ENCODE peak calls at places on chromosome X, in six cellular contexts. M is HCT116, Y is adipocyte, P is GM23248, W is fibroblast of lung, L is neural progenitor cell. N is an unnamed sample. For H3K36me3, the result is how much of the 10 kb centered on the place peaks cover.

GRCh38 chrX:64206556-64207162 is 1.2 kb upstream of the AMER1 start:
- DNase-seq in P (peak), L (peak), Y (peak), M (no peak), W (peak), N (peak)

GRCh38 chrX:128287693-128288092 is 235.5 kb upstream of the ACTRT1 start:
- DNase-seq in P (no peak), L (no peak), M (no peak), W (no peak), Y (no peak), N (no peak)

GRCh38 chrX:13430136-13430827 is 110.4 kb upstream of the ATXN3L start:
- DNase-seq in P (peak), L (no peak), Y (no peak), M (no peak), W (no peak), N (peak)

GRCh38 chrX:134636859-134637258 is 21.4 kb downstream of the PLAC1 start:
- DNase-seq in W (peak), L (no peak), P (peak), M (no peak), Y (peak), N (no peak)

GRCh38 chrX:132810964-132811712 is 147.3 kb downstream of the HS6ST2 start:
- DNase-seq in L (no peak), M (no peak), W (no peak), P (no peak), Y (no peak), N (no peak)

GRCh38 chrX:124097116-124097515 is 135.6 kb downstream of the STAG2 start:
- DNase-seq in W (no peak), M (no peak), L (no peak), Y (no peak), P (no peak), N (no peak)

GRCh38 chrX:131812847-131813825 is 210.0 kb upstream of the STK26 start:
- DNase-seq in P (peak), L (no peak), Y (peak), W (no peak), M (no peak), N (peak)

GRCh38 chrX:144275403-144275802 is 391.5 kb downstream of the UBE2NL start:
- DNase-seq in P (no peak), L (no peak), M (no peak), Y (no peak), W (no peak), N (peak)

GRCh38 chrX:29941292-29941691 is 274.1 kb upstream of the MAGEB2 start:
- DNase-seq in W (peak), P (no peak), Y (no peak), M (no peak), L (no peak), N (no peak)

GRCh38 chrX:70439016-70439415 is 5.6 kb upstream of the DLG3 start:
- DNase-seq in P (peak), W (no peak), M (no peak), L (no peak), Y (no peak), N (no peak)

GRCh38 chrX:46333550-46333949 is 211.7 kb downstream of the ZNF674 start:
- DNase-seq in M (no peak), P (no peak), Y (no peak), W (no peak), L (no peak), N (peak)
- H3K4me3 ChIP-seq in M (no peak), P (no peak), Y (no peak), W (no peak), L (no peak), N (no peak)

GRCh38 chrX:40671126-40671525 is 23.8 kb upstream of the CXorf38 start:
- DNase-seq in W (no peak), L (no peak), M (no peak), Y (no peak), P (no peak), N (no peak)
- H3K36me3 ChIP-seq in W (under half), L (under half), M (under half), Y (half or more), P (under half), N (under half)

GRCh38 chrX:41024755-41025154 is 60.5 kb upstream of the USP9X start:
- DNase-seq in Y (no peak), M (no peak), P (no peak), L (no peak), W (no peak), N (no peak)
- H3K9ac ChIP-seq in Y (no peak), M (no peak), P (no peak), L (no peak), W (no peak), N (no peak)

DNA sequence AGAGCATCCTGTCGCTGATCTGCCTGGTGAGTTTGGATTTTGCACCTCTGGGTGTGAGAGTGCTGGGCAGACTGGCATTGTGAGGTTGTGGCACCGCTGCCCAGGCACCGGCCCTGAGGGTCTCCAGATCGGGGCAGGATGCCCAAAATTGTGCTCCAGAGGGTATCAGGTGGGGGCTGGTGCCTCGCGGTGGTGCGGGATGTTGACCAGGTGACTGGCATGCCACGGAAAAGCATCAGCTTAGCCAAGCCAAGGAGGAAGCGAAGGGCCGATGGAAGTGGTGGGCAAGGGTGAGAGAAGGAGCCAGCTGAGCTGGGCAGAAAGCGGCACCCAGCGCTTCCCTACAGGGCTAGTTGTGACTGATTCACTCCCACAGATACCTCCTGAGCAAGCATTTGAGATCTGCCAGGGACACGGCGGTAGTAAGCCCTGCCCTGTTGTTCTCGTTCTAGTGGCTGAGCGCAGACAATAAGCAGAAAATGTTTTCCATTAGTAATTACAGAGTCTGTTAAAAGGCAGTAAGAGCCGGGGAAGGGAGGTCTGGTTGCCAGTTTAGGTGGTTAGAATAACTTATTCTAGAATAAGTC is 809 bp downstream of the ZFP92 start:
- DNase-seq in M (no peak), Y (no peak), L (peak), P (peak), W (no peak), N (peak)
- H3K4me3 ChIP-seq in M (no peak), Y (no peak), L (peak), P (no peak), W (no peak), N (no peak)

DNA sequence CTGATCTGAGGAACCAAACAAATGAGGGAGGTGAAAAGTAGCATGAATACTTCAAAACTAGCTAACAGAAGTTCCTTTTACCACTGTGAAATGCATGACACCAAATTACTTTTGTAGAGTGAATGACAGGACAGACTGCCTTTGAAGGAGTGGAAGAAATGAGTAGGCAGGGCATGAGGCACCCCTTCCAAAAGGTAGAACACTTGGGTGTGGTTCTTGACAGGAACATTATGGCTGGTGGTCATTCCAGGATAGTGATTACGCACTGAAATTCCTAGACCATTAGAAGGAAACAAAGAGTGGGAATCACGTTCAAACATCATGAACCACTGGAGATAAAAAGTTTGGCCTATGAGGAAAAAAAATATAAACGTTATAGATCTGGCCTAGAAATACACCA is 4.9 kb downstream of the HUWE1 start:
- DNase-seq in W (peak), Y (peak), L (no peak), M (no peak), P (peak), N (peak)
- H3K36me3 ChIP-seq in W (under half), Y (under half), L (under half), M (under half), P (under half), N (under half)

GRCh38 chrX:110026099-110026844 is 23.4 kb downstream of the TMEM164 start:
- DNase-seq in W (no peak), Y (no peak), L (peak), P (peak), M (no peak), N (peak)

GRCh38 chrX:110022555-110023448 is 19.9 kb downstream of the TMEM164 start:
- DNase-seq in M (no peak), P (no peak), L (no peak), W (no peak), Y (no peak), N (no peak)

GRCh38 chrX:110015915-110016314 is 13.0 kb downstream of the TMEM164 start:
- DNase-seq in L (no peak), P (no peak), Y (no peak), M (no peak), W (no peak), N (no peak)

DNA sequence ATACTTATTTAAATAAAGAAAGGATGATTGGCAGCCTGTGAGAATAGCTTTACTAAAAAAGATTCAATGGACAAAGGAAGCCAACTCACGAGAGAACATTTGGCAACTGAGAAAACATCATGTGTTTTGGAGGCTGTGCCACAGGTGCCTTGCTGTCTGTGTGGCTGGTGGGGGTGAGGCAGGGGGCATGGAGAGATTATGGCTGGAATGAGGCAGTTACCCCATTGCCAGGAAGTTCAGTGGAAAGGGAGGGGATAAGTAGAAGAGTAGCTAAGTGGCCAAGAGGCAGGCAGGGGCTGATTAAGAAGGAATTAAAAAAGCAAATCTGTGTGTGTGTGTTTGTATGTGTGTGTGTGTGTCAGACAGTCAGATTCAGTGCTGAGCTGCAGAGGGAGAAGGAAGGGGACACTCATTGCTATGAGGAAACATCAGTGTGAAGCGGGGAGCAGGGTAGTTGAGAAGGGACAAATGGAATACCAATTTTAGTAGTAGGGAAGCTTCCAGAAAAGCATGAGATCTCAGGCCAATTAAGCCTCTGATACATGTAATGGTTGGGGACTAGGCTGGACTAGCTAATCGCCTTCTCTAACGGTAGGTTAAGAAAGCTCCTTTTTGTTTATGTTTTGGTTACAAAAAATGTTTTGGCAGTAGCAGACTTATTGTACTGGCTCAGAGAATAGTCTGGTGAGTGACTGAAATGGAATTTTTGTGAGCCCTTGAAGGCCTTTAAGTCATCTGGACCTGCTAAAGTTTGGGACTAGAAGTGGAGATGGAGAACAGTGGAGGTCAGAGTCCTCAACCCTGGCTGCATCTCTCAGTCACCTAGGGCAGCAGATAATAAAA is 18.5 kb downstream of the TMEM164 start:
- DNase-seq in M (no peak), P (peak), Y (peak), W (peak), L (no peak), N (no peak)
- H3K9ac ChIP-seq in M (no peak), P (no peak), Y (no peak), W (no peak), L (no peak), N (no peak)

N was measured in mammary epithelial cell.